ENCODE peak calls at places on chromosome 15, in ten cellular contexts. A, M, E, H, Y, C, B, S, O and Z are unnamed samples.
A peak's percentile ranks its signal among the peaks of the same experiment; 100 is the strongest.

GRCh38 chr15:78131295-78132021 is at the start of gene CIB2:
- DNase-seq in A (peak; percentile 78), M (peak; percentile 41), E (peak; percentile 68), H (peak; percentile 52), Y (peak; percentile 75), C (no peak), B (no peak), S (peak; percentile 55), O (peak; percentile 95), Z (peak; percentile 13)

GRCh38 chr15:57610130-57610529 is 18.4 kb downstream of the MYZAP start:
- DNase-seq in A (peak; percentile 91), M (peak; percentile 50), E (peak; percentile 56), H (peak; percentile 79), Y (peak; percentile 73), C (no peak), B (no peak), S (no peak), O (no peak), Z (peak; percentile 79)

GRCh38 chr15:73948982-73949381 is 22.7 kb downstream of the LOXL1 start:
- DNase-seq in A (peak; percentile 17), M (no peak), E (no peak), H (no peak), Y (no peak), C (no peak), B (no peak), S (no peak), O (no peak), Z (no peak)

GRCh38 chr15:41495736-41496599 is 2.3 kb downstream of the ITPKA start:
- DNase-seq in A (no peak), M (no peak), E (no peak), H (peak; percentile 73), Y (no peak), C (no peak), B (no peak), S (no peak), O (peak; percentile 78), Z (no peak)

GRCh38 chr15:73601449-73602425 is 31.5 kb downstream of the NPTN start:
- DNase-seq in A (peak; percentile 50), M (peak; percentile 61), E (peak; percentile 34), H (peak; percentile 57), Y (peak; percentile 23), C (peak; percentile 72), B (peak; percentile 38), S (peak; percentile 36), O (peak; percentile 38), Z (peak; percentile 37)

GRCh38 chr15:68794869-68795268 is 25.8 kb downstream of the ANP32A start:
- DNase-seq in A (no peak), M (no peak), E (no peak), H (no peak), Y (no peak), C (no peak), B (no peak), S (no peak), O (no peak), Z (no peak)

GRCh38 chr15:55774113-55774970 is 31.4 kb upstream of the PRTG start:
- DNase-seq in A (no peak), M (peak; percentile 10), E (peak; percentile 62), H (no peak), Y (peak; percentile 21), C (peak; percentile 48), B (no peak), S (peak; percentile 35), O (peak; percentile 74), Z (peak; percentile 44)

GRCh38 chr15:73374599-73374998 is 5.8 kb upstream of the HCN4 start:
- DNase-seq in A (peak; percentile 96), M (no peak), E (no peak), H (no peak), Y (peak; percentile 86), C (no peak), B (no peak), S (no peak), O (no peak), Z (no peak)

GRCh38 chr15:52427804-52428203 is 100.9 kb downstream of the MYO5A start:
- DNase-seq in A (no peak), M (peak; percentile 86), E (no peak), H (no peak), Y (peak; percentile 41), C (no peak), B (no peak), S (no peak), O (peak; percentile 53), Z (peak; percentile 89)

GRCh38 chr15:77506311-77507150 is 85.8 kb downstream of the HMG20A start:
- DNase-seq in A (peak; percentile 92), M (no peak), E (peak; percentile 81), H (no peak), Y (peak; percentile 82), C (peak; percentile 67), B (no peak), S (peak; percentile 79), O (no peak), Z (no peak)

GRCh38 chr15:96115642-96116041 is 214.9 kb upstream of the NR2F2 start:
- DNase-seq in A (no peak), M (peak; percentile 75), E (no peak), H (no peak), Y (no peak), C (no peak), B (no peak), S (no peak), O (no peak), Z (peak; percentile 84)

GRCh38 chr15:63080638-63081250 is 38.2 kb downstream of the TPM1 start:
- DNase-seq in A (no peak), M (no peak), E (no peak), H (no peak), Y (peak; percentile 43), C (no peak), B (no peak), S (no peak), O (no peak), Z (no peak)

GRCh38 chr15:77083381-77084160 is 12.7 kb upstream of the TSPAN3 start:
- DNase-seq in A (peak; percentile 93), M (peak; percentile 15), E (peak; percentile 71), H (peak; percentile 92), Y (peak; percentile 78), C (peak; percentile 18), B (peak; percentile 94), S (peak; percentile 90), O (peak; percentile 84), Z (peak; percentile 23)

GRCh38 chr15:40052604-40053003 is 13.6 kb upstream of the SRP14 start:
- DNase-seq in A (no peak), M (no peak), E (no peak), H (peak; percentile 11), Y (no peak), C (no peak), B (no peak), S (no peak), O (no peak), Z (no peak)

GRCh38 chr15:96047255-96047931 is 283.1 kb upstream of the NR2F2 start:
- DNase-seq in A (no peak), M (peak; percentile 98), E (no peak), H (no peak), Y (no peak), C (no peak), B (no peak), S (no peak), O (no peak), Z (peak; percentile 91)

GRCh38 chr15:64162478-64162868 is 349 bp downstream of the PPIB start:
- DNase-seq in A (no peak), M (no peak), E (no peak), H (no peak), Y (no peak), C (no peak), B (no peak), S (no peak), O (no peak), Z (no peak)

GRCh38 chr15:64162869-64163661 is at the start of gene PPIB:
- DNase-seq in A (peak; percentile 99), M (peak; percentile 97), E (peak; percentile 97), H (peak; percentile 98), Y (peak; percentile 98), C (peak; percentile 91), B (peak; percentile 98), S (peak; percentile 97), O (peak; percentile 96), Z (peak; percentile 95)

GRCh38 chr15:64163662-64164362 is 990 bp upstream of the PPIB start:
- DNase-seq in A (no peak), M (no peak), E (peak; percentile 51), H (no peak), Y (no peak), C (no peak), B (no peak), S (no peak), O (no peak), Z (no peak)

GRCh38 chr15:64166104-64166890 is 3.5 kb upstream of the PPIB start:
- DNase-seq in A (no peak), M (peak; percentile 35), E (no peak), H (no peak), Y (no peak), C (no peak), B (no peak), S (no peak), O (no peak), Z (no peak)

DNA sequence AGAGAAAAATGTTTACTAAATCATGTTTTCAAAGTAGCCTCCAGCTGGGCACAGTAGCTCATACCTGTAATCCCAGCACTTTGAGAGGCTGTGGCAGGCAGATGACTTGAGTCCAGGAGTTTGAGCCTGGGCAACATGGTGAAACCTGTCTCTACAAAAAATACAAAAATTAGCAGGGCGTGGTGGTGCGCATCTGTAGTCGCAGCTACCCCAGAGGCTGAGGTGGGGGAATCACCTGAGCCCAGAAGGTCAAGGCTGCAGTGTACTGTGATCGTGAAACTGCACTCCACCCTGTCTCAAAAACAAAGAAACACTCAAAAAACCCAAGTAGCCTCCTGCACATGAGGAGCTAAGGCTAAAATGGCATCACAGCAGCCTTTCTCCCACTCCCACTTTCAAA is 1.6 kb upstream of the PPIB start:
- DNase-seq in A (no peak), M (no peak), E (no peak), H (no peak), Y (no peak), C (no peak), B (no peak), S (no peak), O (no peak), Z (no peak)
- H3K4me3 ChIP-seq in A (no peak overlapping the region), M (no peak overlapping the region), E (no peak overlapping the region), H (no peak overlapping the region), Y (no peak overlapping the region), C (no peak overlapping the region), B (no peak overlapping the region), S (no peak overlapping the region), O (no peak overlapping the region), Z (no peak overlapping the region)

GRCh38 chr15:94526071-94526689 is 294.8 kb downstream of the MCTP2 start:
- DNase-seq in A (no peak), M (no peak), E (no peak), H (no peak), Y (no peak), C (no peak), B (no peak), S (no peak), O (peak; percentile 40), Z (peak; percentile 1)
- TF ChIP-seq CTCF in A (no peak), M (no peak), E (peak; percentile 41), H (no peak), Y (peak; percentile 43), C (no peak), B (no peak), S (no peak), O (peak; percentile 67), Z (peak; percentile 24)

GRCh38 chr15:89654847-89655805 is at the start of gene KIF7:
- DNase-seq in A (no peak), M (peak; percentile 47), E (peak; percentile 34), H (no peak), Y (no peak), C (no peak), B (no peak), S (no peak), O (peak; percentile 91), Z (peak; percentile 16)
- H3K4me3 ChIP-seq in A (peak within 1 kb of the TSS; percentile 56), M (peak within 1 kb of the TSS; percentile 95), E (peak within 1 kb of the TSS; percentile 72), H (peak within 1 kb of the TSS; percentile 52), Y (peak within 1 kb of the TSS; percentile 78), C (peak within 1 kb of the TSS; percentile 78), B (peak within 1 kb of the TSS; percentile 64), S (peak within 1 kb of the TSS; percentile 24), O (peak within 1 kb of the TSS; percentile 99), Z (peak within 1 kb of the TSS; percentile 73)

GRCh38 chr15:70907784-70908471 is 15.3 kb downstream of the LRRC49 start:
- DNase-seq in A (no peak), M (no peak), E (no peak), H (no peak), Y (no peak), C (no peak), B (no peak), S (no peak), O (peak; percentile 14), Z (no peak)
- TF ChIP-seq CTCF in A (no peak), M (no peak), E (peak; percentile 37), H (no peak), Y (no peak), C (no peak), B (no peak), S (no peak), O (peak; percentile 55), Z (peak; percentile 49)